ENCODE peak calls at places on chromosomes 2 and 18, in eight cellular contexts. G is body of pancreas, U is ovary, M is heart left ventricle, N is fibroblast of mammary gland, J is HCT116, K is PC-9, R is breast epithelium. Q is an unnamed sample.
A peak's percentile ranks its signal among the peaks of the same experiment; 100 is the strongest.

GRCh38 chr2:121771976-121772742 is 16.7 kb downstream of the TSN start:
- DNase-seq in G (no peak), U (no peak), M (no peak), N (peak; percentile 12), J (no peak), K (no peak), R (no peak), Q (no peak)

GRCh38 chr18:48922801-48923730 is 27.7 kb downstream of the SMAD7 start:
- DNase-seq in G (peak; percentile 33), U (peak; percentile 61), M (peak; percentile 69), N (peak; percentile 78), J (no peak), K (no peak), R (no peak), Q (peak; percentile 76)

GRCh38 chr2:161316686-161317085 is 8.5 kb downstream of the PSMD14 start:
- DNase-seq in G (no peak), U (no peak), M (no peak), N (peak; percentile 6), J (no peak), K (no peak), R (no peak), Q (no peak)

GRCh38 chr2:100998235-100998573 is 3.9 kb upstream of the RPL31 start:
- DNase-seq in G (no peak), U (no peak), M (no peak), N (peak; percentile 63), J (no peak), K (no peak), R (no peak), Q (no peak)

GRCh38 chr2:203685081-203685621 is 21.3 kb upstream of the CD28 start:
- DNase-seq in G (no peak), U (no peak), M (peak; percentile 40), N (peak; percentile 90), J (no peak), K (no peak), R (no peak), Q (no peak)

GRCh38 chr2:75243219-75243618 is 43.9 kb upstream of the TACR1 start:
- DNase-seq in G (no peak), U (no peak), M (no peak), N (no peak), J (no peak), K (no peak), R (no peak), Q (no peak)

GRCh38 chr2:15779381-15780041 is 160.8 kb upstream of the MYCN start:
- DNase-seq in G (no peak), U (no peak), M (no peak), N (no peak), J (no peak), K (no peak), R (no peak), Q (no peak)

GRCh38 chr2:232315049-232315922 is 63.3 kb upstream of the ALPP start:
- DNase-seq in G (peak; percentile 24), U (no peak), M (peak; percentile 63), N (peak; percentile 58), J (no peak), K (no peak), R (peak; percentile 79), Q (peak; percentile 39)

GRCh38 chr2:211454684-211455083 is 898.3 kb downstream of the CPS1 start:
- DNase-seq in G (peak; percentile 5), U (no peak), M (no peak), N (no peak), J (no peak), K (no peak), R (no peak), Q (no peak)

GRCh38 chr2:63064197-63064596 is 13.6 kb downstream of the OTX1 start:
- DNase-seq in G (no peak), U (no peak), M (no peak), N (no peak), J (no peak), K (no peak), R (no peak), Q (no peak)

GRCh38 chr2:38751847-38752410 is 768 bp upstream of the SRSF7 start:
- DNase-seq in G (no peak), U (no peak), M (no peak), N (peak; percentile 40), J (no peak), K (no peak), R (peak; percentile 39), Q (no peak)

GRCh38 chr2:83817511-83817910 is 641.6 kb downstream of the SUCLG1 start:
- DNase-seq in G (no peak), U (no peak), M (no peak), N (no peak), J (peak; percentile 3), K (no peak), R (no peak), Q (no peak)

GRCh38 chr2:149004836-149005235 is 33.7 kb upstream of the LYPD6B start:
- DNase-seq in G (no peak), U (no peak), M (no peak), N (no peak), J (no peak), K (no peak), R (no peak), Q (no peak)

GRCh38 chr2:171210864-171211431 is 50.3 kb upstream of the TLK1 start:
- DNase-seq in G (no peak), U (no peak), M (no peak), N (no peak), J (no peak), K (no peak), R (no peak), Q (no peak)

GRCh38 chr18:6816154-6816553 is 86.6 kb downstream of the ARHGAP28 start:
- DNase-seq in G (no peak), U (no peak), M (no peak), N (no peak), J (no peak), K (no peak), R (no peak), Q (no peak)

GRCh38 chr2:197236159-197236558 is 74.4 kb downstream of the ANKRD44 start:
- DNase-seq in G (no peak), U (no peak), M (no peak), N (no peak), J (no peak), K (no peak), R (no peak), Q (no peak)
- H3K4me3 ChIP-seq in G (no peak overlapping the region), U (no peak overlapping the region), M (no peak overlapping the region), N (no peak overlapping the region), J (no peak overlapping the region), K (no peak overlapping the region), R (no peak overlapping the region), Q (no peak overlapping the region)

DNA sequence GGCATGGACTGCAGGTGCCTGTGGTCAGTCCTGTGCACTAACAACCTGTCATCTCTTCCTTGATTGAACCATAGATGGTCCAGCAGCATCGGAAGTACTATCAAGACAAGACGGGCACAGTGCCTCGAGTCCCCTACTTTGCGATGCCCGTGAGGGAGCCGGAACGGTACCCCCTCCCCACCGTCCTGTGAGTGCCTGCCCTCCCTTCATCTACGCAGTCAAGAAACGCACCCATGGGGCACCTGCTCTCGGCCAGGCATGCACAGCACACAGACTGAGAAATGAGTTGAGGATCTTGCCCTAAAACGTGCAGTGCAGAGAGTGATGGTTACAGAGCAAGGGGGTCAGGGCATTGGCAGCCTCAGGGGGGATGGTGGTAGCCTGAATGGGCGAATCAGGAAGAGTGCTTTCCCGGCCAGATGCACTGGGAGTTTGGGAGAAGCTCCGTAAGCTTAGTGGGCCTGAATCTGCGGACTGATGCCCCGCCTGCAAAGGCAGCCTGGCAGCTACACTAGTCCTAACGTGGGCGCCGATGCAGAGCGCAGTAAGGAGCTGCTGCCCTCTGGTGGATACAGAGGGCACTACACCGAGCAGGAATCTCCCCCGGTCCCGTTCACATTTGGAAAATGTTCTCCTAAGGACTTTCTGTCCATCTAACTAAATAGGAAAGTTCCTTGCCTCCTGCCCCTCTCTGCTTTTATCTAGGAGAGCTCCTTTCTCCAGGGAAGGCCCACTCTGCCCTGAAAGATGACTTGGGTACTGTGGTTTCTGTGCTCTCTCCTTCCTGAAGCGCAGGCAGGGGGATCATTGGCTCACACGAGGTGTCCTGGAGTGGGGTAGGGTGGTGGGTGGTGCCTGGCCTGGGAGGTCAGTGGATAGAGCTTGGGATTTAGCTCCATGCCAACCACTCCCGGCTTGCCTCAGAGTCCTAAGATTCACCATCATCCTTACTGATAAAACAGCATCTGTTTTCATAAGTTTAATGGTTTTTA is 63.4 kb downstream of the CIB4 start:
- DNase-seq in G (peak; percentile 77), U (peak; percentile 77), M (peak; percentile 56), N (peak; percentile 57), J (peak; percentile 27), K (peak; percentile 42), R (peak; percentile 40), Q (peak; percentile 26)
- TF ChIP-seq CTCF in G (peak; percentile 94), U (peak; percentile 78), M (peak; percentile 92), N (peak; percentile 98), J (peak; percentile 96), K (peak; percentile 98), R (peak; percentile 93), Q (peak; percentile 98)

DNA sequence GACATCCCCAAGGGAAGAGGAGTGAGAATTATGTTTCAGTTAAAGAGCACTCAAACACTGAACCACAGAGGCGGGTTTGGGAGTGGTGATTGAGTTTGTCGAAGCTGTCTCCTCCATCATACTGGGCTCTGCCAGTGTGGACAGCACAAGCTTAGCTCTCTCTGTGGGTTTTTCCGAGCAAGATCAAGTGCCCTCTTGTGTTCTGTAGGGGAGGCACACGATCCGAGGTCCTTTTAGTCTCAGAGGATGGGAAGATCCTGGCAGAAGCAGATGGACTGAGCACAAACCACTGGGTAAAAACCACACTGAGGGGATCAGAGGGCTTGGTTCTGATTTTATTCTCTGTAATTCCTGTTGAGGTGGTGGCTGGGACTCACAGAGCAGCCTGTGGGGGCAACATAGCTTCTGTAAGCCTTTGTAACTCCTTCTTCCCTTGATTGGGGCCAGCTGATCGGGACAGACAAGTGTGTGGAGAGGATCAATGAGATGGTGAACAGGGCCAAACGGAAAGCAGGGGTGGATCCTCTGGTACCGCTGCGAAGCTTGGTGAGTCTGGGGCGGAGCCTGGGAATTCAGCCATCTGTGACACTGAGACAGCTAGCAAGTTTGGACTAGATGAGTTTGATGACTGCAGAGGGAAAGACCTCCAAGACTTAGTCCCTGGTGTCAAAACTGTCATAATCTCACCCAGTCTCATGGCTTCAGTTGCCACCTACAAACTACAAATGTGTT is 2.0 kb downstream of the NAGK start:
- DNase-seq in G (peak; percentile 42), U (no peak), M (no peak), N (peak; percentile 62), J (peak; percentile 19), K (no peak), R (no peak), Q (no peak)
- H3K4me3 ChIP-seq in G (no peak overlapping the region), U (no peak overlapping the region), M (no peak overlapping the region), N (no peak overlapping the region), J (no peak overlapping the region), K (no peak overlapping the region), R (no peak overlapping the region), Q (no peak overlapping the region)

DNA sequence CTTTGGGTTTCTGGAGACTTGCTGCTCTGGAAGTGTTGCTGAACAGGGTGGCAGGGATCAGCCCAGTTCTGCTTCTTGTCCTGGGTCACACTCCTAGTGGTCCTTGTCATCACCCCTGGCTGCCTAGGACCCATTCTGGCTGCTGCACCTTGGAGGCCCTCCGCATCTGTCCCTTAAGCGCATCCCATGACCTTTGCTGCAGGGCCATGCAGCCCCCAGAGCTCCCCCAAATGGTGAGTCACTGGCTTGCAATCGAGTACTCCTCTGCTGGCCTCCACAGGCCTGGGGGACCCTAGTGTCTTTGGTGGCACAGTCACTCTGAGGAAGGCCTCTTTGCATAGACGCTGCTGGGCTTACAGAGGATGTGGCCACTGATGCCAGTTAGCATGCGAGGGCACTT is 188.5 kb downstream of the ASB1 start:
- DNase-seq in G (no peak), U (no peak), M (no peak), N (no peak), J (no peak), K (no peak), R (no peak), Q (no peak)
- TF ChIP-seq CTCF in G (no peak), U (no peak), M (no peak), N (no peak), J (no peak), K (no peak), R (no peak), Q (no peak)